ENCODE peak calls at places on chromosomes 7 and 10, in four cellular contexts. J, U, D and M are unnamed samples.

GRCh38 chr7:72405389-72405788 is 6.7 kb downstream of the CALN1 start:
- DNase-seq in U (no peak), D (no peak), J (no peak), M (no peak)

GRCh38 chr7:128011079-128011670 is 20.1 kb downstream of the LRRC4 start:
- DNase-seq in U (no peak), J (no peak), D (no peak), M (no peak)

GRCh38 chr7:71414490-71414889 is 282.5 kb downstream of the GALNT17 start:
- DNase-seq in D (no peak), J (no peak), U (no peak), M (no peak)

GRCh38 chr7:155649588-155649987 is 5.1 kb downstream of the RBM33 start:
- DNase-seq in J (no peak), D (no peak), U (no peak), M (no peak)

GRCh38 chr7:40329601-40330153 is 194.9 kb downstream of the SUGCT start:
- DNase-seq in U (peak; percentile 34), J (peak; percentile 75), D (peak; percentile 57), M (peak; percentile 72)

GRCh38 chr10:13758302-13758701 is 171.5 kb downstream of the PRPF18 start:
- DNase-seq in J (no peak), U (peak; percentile 83), D (peak; percentile 89), M (peak; percentile 44)

GRCh38 chr10:30294506-30295280 is 54.4 kb downstream of the MTPAP start:
- DNase-seq in J (no peak), D (no peak), U (no peak), M (no peak)

GRCh38 chr7:69399038-69399800 is 199.1 kb upstream of the AUTS2 start:
- DNase-seq in D (peak; percentile 75), U (peak; percentile 69), J (no peak), M (peak; percentile 43)

GRCh38 chr7:151286148-151286547 is 37.7 kb upstream of the SMARCD3 start:
- DNase-seq in U (peak; percentile 30), D (peak; percentile 46), J (no peak), M (no peak)

GRCh38 chr10:131065673-131066331 is 245.7 kb downstream of the TCERG1L start:
- DNase-seq in D (no peak), J (no peak), U (no peak), M (peak; percentile 5)

GRCh38 chr10:33094263-33095051 is 136.4 kb upstream of the ITGB1 start:
- DNase-seq in D (no peak), U (no peak), J (no peak), M (no peak)

GRCh38 chr10:124737708-124738107 is 6.5 kb downstream of the FAM53B start:
- DNase-seq in J (no peak), D (no peak), U (no peak), M (no peak)

GRCh38 chr10:124737221-124737620 is 7.0 kb downstream of the FAM53B start:
- DNase-seq in U (no peak), D (no peak), J (peak; percentile 1), M (no peak)

GRCh38 chr10:124738441-124738840 is 5.7 kb downstream of the FAM53B start:
- DNase-seq in J (no peak), D (no peak), U (no peak), M (no peak)

GRCh38 chr10:124735491-124736286 is 8.5 kb downstream of the FAM53B start:
- DNase-seq in D (no peak), U (no peak), J (no peak), M (no peak)

DNA sequence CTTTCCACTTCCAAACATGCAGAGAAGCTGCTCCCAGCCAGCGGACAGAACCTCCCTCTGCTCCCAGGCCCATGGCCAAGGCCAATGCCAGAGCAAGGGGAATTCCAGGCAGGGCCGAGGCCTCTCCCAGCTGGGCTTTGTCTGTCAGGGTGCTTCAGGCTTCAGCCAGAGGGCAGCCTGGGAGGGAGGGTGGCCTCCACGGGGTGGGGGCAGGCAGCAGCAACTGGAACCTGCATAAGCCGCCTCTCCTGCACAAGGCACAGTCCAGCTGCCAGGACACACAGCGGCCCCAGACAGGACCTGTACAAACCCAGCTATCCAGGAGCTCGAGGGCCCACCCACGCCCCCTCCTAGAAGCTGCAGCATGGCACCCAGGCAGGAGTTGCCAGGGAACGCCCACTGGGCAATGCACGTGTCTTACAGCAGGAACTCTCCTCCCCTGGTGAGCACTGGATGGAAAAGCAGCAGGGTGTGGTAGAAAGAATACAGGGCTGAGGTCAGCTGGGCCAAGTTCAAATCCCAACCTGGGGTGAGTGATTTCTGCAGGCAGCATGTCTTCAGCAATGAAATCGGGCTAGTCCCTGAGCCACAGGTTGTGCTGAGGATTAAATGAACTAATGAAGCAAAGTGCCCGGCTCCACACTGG is 7.6 kb downstream of the FAM53B start:
- DNase-seq in D (peak; percentile 60), J (peak; percentile 5), U (peak; percentile 46), M (no peak)
- TF ChIP-seq CTCF in D (no peak), J (no peak), U (no peak), M (no peak)

GRCh38 chr7:101169110-101169837 is 3.9 kb upstream of the VGF start:
- DNase-seq in J (no peak), U (no peak), D (no peak), M (peak; percentile 48)
- TF ChIP-seq EZH2 in J (no peak), U (no peak), D (no peak), M (no peak)

DNA sequence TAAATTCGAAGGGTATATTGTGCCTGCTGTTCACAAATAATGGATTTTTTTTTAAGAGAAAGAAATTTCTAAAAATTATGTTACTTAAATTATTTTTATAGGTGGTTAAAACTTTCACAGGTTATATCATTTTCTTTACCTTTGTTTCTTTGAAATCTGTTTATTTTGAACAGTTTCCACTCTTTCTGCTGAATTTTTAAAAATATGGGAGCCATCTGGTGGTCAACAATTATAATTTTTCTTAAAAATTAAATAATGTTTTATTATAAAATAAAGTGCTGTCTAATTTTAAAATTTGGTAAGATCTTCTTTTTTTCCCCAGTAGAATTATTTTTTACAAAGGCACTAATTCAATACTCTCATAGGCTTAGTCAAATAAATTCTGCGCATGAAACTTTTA is 263.9 kb downstream of the ETV1 start:
- DNase-seq in J (no peak), U (no peak), D (no peak), M (no peak)
- TF ChIP-seq CTCF in J (peak; percentile 11), U (no peak), D (peak; percentile 9), M (no peak)

DNA sequence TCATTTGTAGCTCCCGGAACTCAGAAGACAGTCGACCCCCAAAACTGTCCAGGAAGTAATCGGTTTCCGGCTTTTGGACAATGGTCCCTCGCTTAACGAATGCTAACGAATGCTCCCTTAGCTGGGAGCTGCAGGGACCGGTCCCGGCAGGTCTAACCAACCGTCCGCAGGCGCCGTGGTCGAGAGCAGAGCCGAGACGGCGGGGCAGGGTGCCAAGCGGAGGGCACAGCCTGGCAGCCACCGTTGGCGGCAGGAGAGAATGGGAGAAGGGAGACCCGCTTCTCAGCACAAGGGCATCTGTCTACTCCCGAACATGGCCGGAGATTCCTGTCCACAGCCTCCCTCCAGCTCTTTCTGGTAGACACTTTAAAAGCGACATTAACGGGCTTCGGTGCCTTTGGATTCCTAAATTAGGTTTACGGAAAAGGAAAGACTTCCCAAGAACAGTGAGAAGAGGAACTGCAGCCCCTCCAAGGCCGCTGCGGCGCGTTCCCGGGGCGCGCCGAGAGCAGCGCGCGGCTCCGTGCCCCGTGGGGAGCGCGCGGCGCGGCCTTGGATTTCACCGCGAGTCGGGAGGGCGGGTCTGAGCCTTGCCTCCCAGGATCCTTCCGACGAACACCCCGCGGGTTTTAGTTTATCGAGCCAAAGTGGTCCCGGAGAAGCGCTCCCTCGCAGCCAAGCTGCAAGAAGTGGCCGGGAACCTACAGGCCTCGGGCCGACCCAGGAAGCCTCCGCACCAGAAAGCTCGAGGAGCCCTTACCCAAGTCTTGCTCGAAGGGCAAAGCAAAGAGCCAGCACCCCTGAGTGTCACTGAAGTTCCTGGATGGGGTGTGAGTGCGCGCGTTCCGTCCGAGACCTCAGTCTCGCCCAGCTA is 3.6 kb upstream of the TBX20 start:
- DNase-seq in D (no peak), J (no peak), U (no peak), M (peak; percentile 64)
- TF ChIP-seq EZH2 in D (no peak), J (no peak), U (peak; percentile 92), M (peak; percentile 94)

GRCh38 chr7:20267482-20267881 is 50.3 kb upstream of the MACC1 start:
- DNase-seq in J (no peak), D (no peak), U (no peak), M (peak; percentile 59)
- TF ChIP-seq CTCF in J (no peak), D (no peak), U (no peak), M (peak; percentile 26)